ENCODE peak calls at places on chromosomes 6 and 20, in four cellular contexts. S is HL-60, V is thyroid gland, J is uterus. U is an unnamed sample.

GRCh38 chr20:51175156-51175555 is 152.2 kb upstream of the KCNG1 start:
- DNase-seq in V (no peak), S (no peak), J (no peak), U (no peak)

GRCh38 chr6:45724511-45724910 is 291.1 kb downstream of the CLIC5 start:
- DNase-seq in V (peak), J (no peak), S (no peak), U (no peak)

GRCh38 chr20:17934141-17934862 is 34.3 kb downstream of the SNX5 start:
- DNase-seq in S (no peak), V (no peak), J (no peak), U (no peak)

GRCh38 chr20:53660947-53661381 is 67.3 kb upstream of the ZNF217 start:
- DNase-seq in V (no peak), J (no peak), S (no peak), U (no peak)

GRCh38 chr20:45080867-45081616 is 19.9 kb downstream of the KCNS1 start:
- DNase-seq in J (no peak), V (no peak), S (peak), U (no peak)

GRCh38 chr6:164346631-164347030 is 932.1 kb downstream of the QKI start:
- DNase-seq in V (no peak), S (no peak), J (no peak), U (no peak)

GRCh38 chr6:135920689-135921088 is 69.2 kb downstream of the PDE7B start:
- DNase-seq in S (no peak), J (no peak), V (no peak), U (no peak)

GRCh38 chr6:33863084-33863483 is 59.3 kb upstream of the MLN start:
- DNase-seq in S (no peak), J (no peak), V (no peak), U (no peak)

GRCh38 chr6:140460267-140460666 is 1085.8 kb upstream of the CITED2 start:
- DNase-seq in S (no peak), V (no peak), J (no peak), U (no peak)

GRCh38 chr6:89434954-89435353 is 2.0 kb downstream of the ANKRD6 start:
- DNase-seq in J (no peak), S (no peak), V (no peak), U (no peak)

GRCh38 chr6:141203902-141204575 is 928.7 kb upstream of the GJE1 start:
- DNase-seq in S (no peak), J (no peak), V (no peak), U (no peak)

GRCh38 chr20:12554416-12554815 is 454.4 kb upstream of the SPTLC3 start:
- DNase-seq in J (no peak), V (no peak), S (no peak), U (no peak)

GRCh38 chr6:117540670-117541069 is 58.2 kb downstream of the DCBLD1 start:
- DNase-seq in J (no peak), V (no peak), S (no peak), U (no peak)

GRCh38 chr6:106547053-106547414 is 82.3 kb downstream of the RTN4IP1 start:
- DNase-seq in V (no peak), J (no peak), S (peak), U (no peak)

GRCh38 chr6:156628805-156629204 is 148.4 kb upstream of the ARID1B start:
- DNase-seq in S (no peak), V (no peak), J (no peak), U (no peak)

GRCh38 chr20:36645998-36646397 is at the start of gene SLA2:
- DNase-seq in V (peak), S (peak), J (no peak), U (peak)

GRCh38 chr20:15637971-15638754 is 935.1 kb downstream of the KIF16B start:
- DNase-seq in S (no peak), V (peak), J (no peak), U (no peak)

GRCh38 chr20:4815618-4816017 is 93.9 kb downstream of the PRND start:
- DNase-seq in V (no peak), J (no peak), S (no peak), U (no peak)

GRCh38 chr20:57649617-57650015 is 29.4 kb upstream of the ZBP1 start:
- DNase-seq in V (no peak), S (no peak), J (no peak), U (no peak)

GRCh38 chr6:139392834-139393233 is 18.4 kb upstream of the CITED2 start:
- DNase-seq in V (no peak), S (no peak), J (no peak), U (no peak)

GRCh38 chr6:46473866-46474265 is 17.4 kb downstream of the RCAN2 start:
- DNase-seq in V (no peak), J (no peak), S (no peak), U (no peak)

GRCh38 chr6:37618916-37619605 is 78.6 kb downstream of the MDGA1 start:
- DNase-seq in V (no peak), S (no peak), J (no peak), U (no peak)

GRCh38 chr6:140045116-140045515 is 670.7 kb upstream of the CITED2 start:
- DNase-seq in S (no peak), V (no peak), J (no peak), U (no peak)

GRCh38 chr6:154460306-154461071 is 50.0 kb downstream of the CNKSR3 start:
- DNase-seq in V (no peak), J (no peak), S (no peak), U (no peak)

GRCh38 chr20:45061244-45061643 is 39.7 kb downstream of the KCNS1 start:
- DNase-seq in S (no peak), V (no peak), J (no peak), U (no peak)

GRCh38 chr6:105321207-105321606 is 81.7 kb downstream of the PREP start:
- DNase-seq in V (no peak), S (no peak), J (no peak), U (no peak)

GRCh38 chr6:33411632-33412005 is 805 bp downstream of the PHF1 start:
- DNase-seq in S (no peak), J (no peak), V (no peak), U (no peak)

GRCh38 chr6:155432293-155432692 is 23.3 kb downstream of the NOX3 start:
- DNase-seq in J (no peak), S (no peak), V (no peak), U (no peak)

GRCh38 chr6:38088794-38089193 is 269.3 kb downstream of the ZFAND3 start:
- DNase-seq in V (no peak), J (no peak), S (no peak), U (no peak)

GRCh38 chr6:75409286-75409685 is 84.3 kb downstream of the FILIP1 start:
- DNase-seq in V (no peak), S (no peak), J (no peak), U (no peak)

GRCh38 chr20:36098364-36098763 is 56.2 kb upstream of the EPB41L1 start:
- DNase-seq in J (no peak), S (peak), V (peak), U (no peak)

GRCh38 chr6:156175971-156176421 is 601.2 kb upstream of the ARID1B start:
- DNase-seq in V (peak), S (no peak), J (peak), U (no peak)

DNA sequence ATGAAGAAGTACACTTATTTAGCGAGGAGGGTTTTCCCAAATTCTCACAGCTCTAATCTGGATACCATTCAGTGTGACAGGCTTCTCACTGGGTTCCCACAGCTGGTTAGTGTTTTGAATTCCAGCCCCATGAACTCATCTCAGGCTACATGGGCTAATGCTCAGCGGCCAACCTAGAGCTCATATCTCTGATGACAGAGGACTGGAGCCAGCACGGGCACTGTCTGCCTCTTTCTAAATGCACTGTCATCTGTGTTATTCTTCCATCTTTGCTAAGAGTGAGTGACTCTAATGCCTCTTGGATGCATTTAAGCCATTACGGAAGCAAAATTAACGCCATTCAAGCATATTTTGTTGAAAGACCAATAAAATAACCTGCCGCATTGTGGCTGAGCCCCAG is 308.9 kb upstream of the JAG1 start:
- DNase-seq in V (no peak), S (no peak), J (peak), U (no peak)
- H3K4me3 ChIP-seq in V (no peak), S (no peak), J (no peak), U (no peak)

GRCh38 chr20:2840138-2840966 is at the start of the genes PCED1A and VPS16:
- DNase-seq in S (peak), V (peak), J (peak), U (peak)
- H3K27ac ChIP-seq in S (peak), V (peak), J (peak), U (peak)

GRCh38 chr6:25842526-25842925 is 10.7 kb upstream of the SLC17A1 start:
- DNase-seq in S (no peak), V (no peak), J (no peak), U (no peak)
- TF ChIP-seq CTCF in S (no peak), V (no peak), J (no peak), U (no peak)

GRCh38 chr6:43246301-43247114 is 3.2 kb downstream of the TTBK1 start:
- DNase-seq in S (peak), J (peak), V (peak), U (peak)

GRCh38 chr6:43242908-43243648 is at the start of gene TTBK1:
- DNase-seq in J (no peak), V (no peak), S (no peak), U (no peak)

GRCh38 chr6:43248107-43248506 is 4.8 kb downstream of the TTBK1 start:
- DNase-seq in S (no peak), V (no peak), J (no peak), U (no peak)

GRCh38 chr6:43247115-43247999 is 4.1 kb downstream of the TTBK1 start:
- DNase-seq in S (peak), V (peak), J (peak), U (peak)

DNA sequence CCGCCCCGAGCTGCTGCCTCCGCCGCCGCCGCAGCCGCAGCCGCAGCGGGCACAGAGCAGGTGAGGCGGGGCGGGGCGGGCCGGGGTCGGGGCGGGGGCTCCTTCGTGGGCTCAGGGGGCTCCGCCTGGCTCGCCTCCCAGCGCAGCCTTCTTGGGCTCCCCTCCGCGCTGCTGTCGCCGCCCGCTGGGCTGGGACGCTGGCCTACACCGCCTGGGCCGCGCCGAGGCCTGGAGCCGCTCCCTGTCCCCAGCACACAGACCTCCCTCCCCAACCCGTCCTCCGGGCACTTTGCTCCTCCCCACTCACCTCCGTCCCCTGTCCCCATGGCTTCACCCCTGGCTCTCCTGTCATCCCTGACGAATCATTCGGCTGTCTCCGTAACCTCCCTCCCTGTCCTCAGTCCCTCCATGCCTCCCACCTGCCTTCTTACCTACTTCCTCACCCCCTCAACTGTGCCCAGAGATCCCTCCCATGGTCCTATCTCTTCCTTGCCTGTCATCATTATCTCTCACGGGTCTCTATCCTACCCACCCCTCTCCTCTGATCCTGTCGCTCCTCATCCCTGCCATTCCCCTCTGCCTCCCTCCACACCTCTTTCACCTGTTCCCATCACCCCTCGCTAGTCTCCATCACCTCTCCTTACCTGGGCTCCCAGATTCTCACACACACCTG is 504 bp downstream of the TTBK1 start:
- DNase-seq in V (no peak), S (no peak), J (no peak), U (no peak)
- H3K4me3 ChIP-seq in V (no peak), S (no peak), J (no peak), U (no peak)